ENCODE peak calls at places on chromosome 3, in ten cellular contexts. R is transverse colon, V is mammary epithelial cell, G is OCI-LY7, X is heart left ventricle, H is astrocyte of the spinal cord, W is coronary artery, Z is bronchial epithelial cell, K is uterus, Y is tibial artery. F is an unnamed sample.

GRCh38 chr3:20658491-20658890 is 472.5 kb upstream of the SGO1 start:
- DNase-seq in R (no peak), V (no peak), G (no peak), X (no peak), H (no peak), W (no peak), Z (no peak), K (no peak), Y (no peak), F (no peak)

GRCh38 chr3:50264389-50264963 is 4.5 kb upstream of the SEMA3B start:
- DNase-seq in R (peak), V (no peak), G (no peak), X (peak), H (peak), W (peak), Z (peak), K (peak), Y (peak), F (no peak)

GRCh38 chr3:72042397-72043211 is 257.7 kb upstream of the PROK2 start:
- DNase-seq in R (no peak), V (no peak), G (no peak), X (no peak), H (peak), W (no peak), Z (no peak), K (no peak), Y (no peak), F (no peak)

GRCh38 chr3:196163212-196163611 is 48.0 kb downstream of the ZDHHC19 start:
- DNase-seq in R (no peak), V (no peak), G (no peak), X (no peak), H (no peak), W (no peak), Z (no peak), K (no peak), Y (no peak), F (no peak)

GRCh38 chr3:181782306-181782924 is 70.7 kb downstream of the SOX2 start:
- DNase-seq in R (no peak), V (peak), G (no peak), X (no peak), H (peak), W (no peak), Z (peak), K (no peak), Y (no peak), F (no peak)

GRCh38 chr3:66386925-66387650 is 113.7 kb downstream of the LRIG1 start:
- DNase-seq in R (no peak), V (no peak), G (no peak), X (no peak), H (no peak), W (no peak), Z (no peak), K (no peak), Y (no peak), F (no peak)

GRCh38 chr3:116920836-116921596 is 211.4 kb downstream of the TUSC7 start:
- DNase-seq in R (no peak), V (no peak), G (no peak), X (no peak), H (no peak), W (no peak), Z (peak), K (no peak), Y (no peak), F (no peak)

GRCh38 chr3:61725851-61726333 is 164.5 kb downstream of the PTPRG start:
- DNase-seq in R (no peak), V (peak), G (no peak), X (no peak), H (peak), W (no peak), Z (peak), K (no peak), Y (no peak), F (no peak)

GRCh38 chr3:105821433-105821832 is 47.4 kb downstream of the CBLB start:
- DNase-seq in R (no peak), V (no peak), G (no peak), X (no peak), H (no peak), W (no peak), Z (no peak), K (no peak), Y (no peak), F (no peak)

GRCh38 chr3:46861293-46861995 is 1.8 kb downstream of the MYL3 start:
- DNase-seq in R (no peak), V (no peak), G (peak), X (peak), H (no peak), W (peak), Z (no peak), K (peak), Y (peak), F (no peak)

GRCh38 chr3:107928084-107928445 is 162.8 kb downstream of the CD47 start:
- DNase-seq in R (peak), V (peak), G (no peak), X (no peak), H (peak), W (no peak), Z (peak), K (no peak), Y (no peak), F (no peak)

GRCh38 chr3:105972069-105972468 is 103.3 kb upstream of the CBLB start:
- DNase-seq in R (no peak), V (no peak), G (no peak), X (no peak), H (no peak), W (no peak), Z (no peak), K (no peak), Y (no peak), F (no peak)

GRCh38 chr3:144586382-144586781 is 614.8 kb downstream of the DIPK2A start:
- DNase-seq in R (no peak), V (no peak), G (no peak), X (no peak), H (peak), W (no peak), Z (peak), K (no peak), Y (no peak), F (no peak)

GRCh38 chr3:126417461-126418255 is 22.9 kb downstream of the CFAP100 start:
- DNase-seq in R (no peak), V (no peak), G (no peak), X (no peak), H (no peak), W (peak), Z (no peak), K (no peak), Y (no peak), F (no peak)

GRCh38 chr3:78917541-78917940 is 850.3 kb downstream of the ROBO1 start:
- DNase-seq in R (no peak), V (no peak), G (no peak), X (no peak), H (no peak), W (no peak), Z (no peak), K (no peak), Y (no peak), F (no peak)

GRCh38 chr3:31610700-31611275 is 78.1 kb downstream of the STT3B start:
- DNase-seq in R (no peak), V (peak), G (peak), X (no peak), H (peak), W (no peak), Z (peak), K (no peak), Y (no peak), F (no peak)

GRCh38 chr3:195893516-195893915 is 14.8 kb downstream of the TNK2 start:
- DNase-seq in R (no peak), V (no peak), G (peak), X (no peak), H (no peak), W (no peak), Z (no peak), K (no peak), Y (no peak), F (no peak)

GRCh38 chr3:129481783-129482332 is 41.8 kb downstream of the IFT122 start:
- DNase-seq in R (no peak), V (peak), G (no peak), X (peak), H (peak), W (peak), Z (peak), K (peak), Y (peak), F (no peak)

GRCh38 chr3:158094235-158094916 is 11.8 kb downstream of the SHOX2 start:
- DNase-seq in R (no peak), V (no peak), G (no peak), X (no peak), H (no peak), W (no peak), Z (no peak), K (no peak), Y (no peak), F (no peak)

GRCh38 chr3:194009019-194009418 is 126.9 kb upstream of the HES1 start:
- DNase-seq in R (peak), V (no peak), G (no peak), X (no peak), H (no peak), W (no peak), Z (no peak), K (no peak), Y (no peak), F (no peak)

GRCh38 chr3:29922990-29923746 is 642.3 kb downstream of the RBMS3 start:
- DNase-seq in R (peak), V (peak), G (no peak), X (peak), H (peak), W (no peak), Z (peak), K (no peak), Y (no peak), F (no peak)

GRCh38 chr3:77038928-77039605 is 832 bp upstream of the ROBO2 start:
- DNase-seq in R (no peak), V (peak), G (no peak), X (no peak), H (peak), W (no peak), Z (peak), K (peak), Y (no peak), F (no peak)

GRCh38 chr3:96991812-96992211 is 177.4 kb downstream of the EPHA6 start:
- DNase-seq in R (no peak), V (no peak), G (no peak), X (no peak), H (no peak), W (no peak), Z (no peak), K (no peak), Y (no peak), F (no peak)

GRCh38 chr3:163071684-163072083 is 1575.1 kb downstream of the OTOL1 start:
- DNase-seq in R (no peak), V (peak), G (no peak), X (no peak), H (no peak), W (no peak), Z (no peak), K (no peak), Y (no peak), F (no peak)

GRCh38 chr3:29337565-29337964 is 56.7 kb downstream of the RBMS3 start:
- DNase-seq in R (no peak), V (no peak), G (no peak), X (no peak), H (no peak), W (no peak), Z (no peak), K (no peak), Y (no peak), F (no peak)

GRCh38 chr3:177131927-177132636 is 65.2 kb downstream of the TBL1XR1 start:
- DNase-seq in R (no peak), V (no peak), G (peak), X (no peak), H (no peak), W (no peak), Z (no peak), K (no peak), Y (no peak), F (no peak)

GRCh38 chr3:123371859-123372767 is 76.8 kb downstream of the ADCY5 start:
- DNase-seq in R (no peak), V (no peak), G (no peak), X (peak), H (no peak), W (no peak), Z (no peak), K (no peak), Y (no peak), F (no peak)

GRCh38 chr3:86801921-86802320 is 189.0 kb downstream of the VGLL3 start:
- DNase-seq in R (no peak), V (no peak), G (no peak), X (no peak), H (peak), W (no peak), Z (no peak), K (no peak), Y (no peak), F (no peak)

GRCh38 chr3:129439381-129439816 is 349 bp downstream of the MBD4 start:
- DNase-seq in R (peak), V (peak), G (peak), X (peak), H (peak), W (no peak), Z (peak), K (no peak), Y (peak), F (no peak)

GRCh38 chr3:151568095-151568685 is 107.3 kb upstream of the IGSF10 start:
- DNase-seq in R (no peak), V (no peak), G (no peak), X (no peak), H (no peak), W (no peak), Z (no peak), K (no peak), Y (no peak), F (no peak)

GRCh38 chr3:150743508-150743907 is 19.5 kb downstream of the SIAH2 start:
- DNase-seq in R (no peak), V (peak), G (no peak), X (no peak), H (no peak), W (no peak), Z (peak), K (no peak), Y (no peak), F (no peak)

GRCh38 chr3:72721696-72722381 is 126.4 kb downstream of the SHQ1 start:
- DNase-seq in R (no peak), V (no peak), G (no peak), X (no peak), H (no peak), W (no peak), Z (no peak), K (no peak), Y (no peak), F (no peak)

GRCh38 chr3:175392653-175393052 is 533.5 kb downstream of the NAALADL2 start:
- DNase-seq in R (no peak), V (no peak), G (no peak), X (no peak), H (peak), W (no peak), Z (no peak), K (no peak), Y (no peak), F (no peak)

GRCh38 chr3:187616307-187616939 is 53.8 kb downstream of the SST start:
- DNase-seq in R (peak), V (peak), G (peak), X (no peak), H (peak), W (no peak), Z (peak), K (no peak), Y (no peak), F (peak)

GRCh38 chr3:75089831-75090230 is 475.4 kb upstream of the CNTN3 start:
- DNase-seq in R (no peak), V (no peak), G (no peak), X (no peak), H (no peak), W (no peak), Z (no peak), K (no peak), Y (no peak), F (no peak)

GRCh38 chr3:43248956-43249355 is 37.4 kb upstream of the SNRK start:
- DNase-seq in R (no peak), V (no peak), G (no peak), X (no peak), H (no peak), W (no peak), Z (no peak), K (no peak), Y (no peak), F (no peak)

GRCh38 chr3:112629425-112629824 is 11.5 kb downstream of the CCDC80 start:
- DNase-seq in R (peak), V (peak), G (no peak), X (peak), H (peak), W (no peak), Z (peak), K (peak), Y (peak), F (no peak)

GRCh38 chr3:128344046-128344368 is 122.7 kb downstream of the DNAJB8 start:
- DNase-seq in R (no peak), V (no peak), G (no peak), X (no peak), H (no peak), W (no peak), Z (no peak), K (no peak), Y (no peak), F (no peak)

GRCh38 chr3:43296565-43296964 is 10.2 kb downstream of the SNRK start:
- DNase-seq in R (peak), V (peak), G (peak), X (peak), H (no peak), W (no peak), Z (peak), K (no peak), Y (peak), F (peak)

GRCh38 chr3:141321109-141321497 is 47.2 kb upstream of the ZBTB38 start:
- DNase-seq in R (no peak), V (no peak), G (no peak), X (no peak), H (peak), W (no peak), Z (no peak), K (no peak), Y (no peak), F (no peak)
- TF ChIP-seq CTCF in R (no peak), V (no peak), G (no peak), X (no peak), H (no peak), W (no peak), Z (no peak), K (no peak), Y (no peak), F (no peak)

GRCh38 chr3:188900421-188900941 is 271.3 kb upstream of the TPRG1 start:
- DNase-seq in R (no peak), V (peak), G (no peak), X (no peak), H (peak), W (no peak), Z (peak), K (no peak), Y (no peak), F (no peak)
- H3K4me3 ChIP-seq in R (no peak), V (no peak), G (no peak), X (no peak), H (no peak), W (no peak), Z (no peak), K (no peak), Y (no peak), F (no peak)

GRCh38 chr3:17232442-17232841 is 347.7 kb downstream of the PLCL2 start:
- DNase-seq in R (no peak), V (no peak), G (no peak), X (no peak), H (no peak), W (no peak), Z (no peak), K (no peak), Y (no peak), F (no peak)
- TF ChIP-seq CTCF in R (no peak), V (no peak), G (no peak), X (no peak), H (no peak), W (no peak), Z (no peak), K (no peak), Y (no peak), F (no peak)

GRCh38 chr3:95235916-95236315 is 1173.1 kb downstream of the NSUN3 start:
- DNase-seq in R (no peak), V (no peak), G (no peak), X (no peak), H (no peak), W (no peak), Z (peak), K (no peak), Y (no peak), F (no peak)

GRCh38 chr3:95240395-95240794 is 1177.5 kb downstream of the NSUN3 start:
- DNase-seq in R (no peak), V (no peak), G (no peak), X (no peak), H (no peak), W (no peak), Z (no peak), K (no peak), Y (no peak), F (no peak)

GRCh38 chr3:95237783-95238182 is 1174.9 kb downstream of the NSUN3 start:
- DNase-seq in R (no peak), V (no peak), G (no peak), X (no peak), H (no peak), W (no peak), Z (no peak), K (no peak), Y (no peak), F (no peak)
- H3K4me3 ChIP-seq in R (no peak), V (no peak), G (no peak), X (no peak), H (no peak), W (no peak), Z (no peak), K (no peak), Y (no peak), F (no peak)

GRCh38 chr3:192928720-192929119 is 11.1 kb upstream of the MB21D2 start:
- DNase-seq in R (no peak), V (no peak), G (no peak), X (no peak), H (no peak), W (no peak), Z (peak), K (no peak), Y (no peak), F (no peak)

GRCh38 chr3:192929755-192930491 is 12.3 kb upstream of the MB21D2 start:
- DNase-seq in R (no peak), V (no peak), G (no peak), X (no peak), H (peak), W (no peak), Z (peak), K (no peak), Y (no peak), F (no peak)

GRCh38 chr3:192928016-192928415 is 10.4 kb upstream of the MB21D2 start:
- DNase-seq in R (no peak), V (no peak), G (no peak), X (no peak), H (no peak), W (no peak), Z (no peak), K (no peak), Y (no peak), F (no peak)

GRCh38 chr3:192930585-192930984 is 12.9 kb upstream of the MB21D2 start:
- DNase-seq in R (no peak), V (peak), G (no peak), X (no peak), H (no peak), W (no peak), Z (peak), K (no peak), Y (no peak), F (no peak)

DNA sequence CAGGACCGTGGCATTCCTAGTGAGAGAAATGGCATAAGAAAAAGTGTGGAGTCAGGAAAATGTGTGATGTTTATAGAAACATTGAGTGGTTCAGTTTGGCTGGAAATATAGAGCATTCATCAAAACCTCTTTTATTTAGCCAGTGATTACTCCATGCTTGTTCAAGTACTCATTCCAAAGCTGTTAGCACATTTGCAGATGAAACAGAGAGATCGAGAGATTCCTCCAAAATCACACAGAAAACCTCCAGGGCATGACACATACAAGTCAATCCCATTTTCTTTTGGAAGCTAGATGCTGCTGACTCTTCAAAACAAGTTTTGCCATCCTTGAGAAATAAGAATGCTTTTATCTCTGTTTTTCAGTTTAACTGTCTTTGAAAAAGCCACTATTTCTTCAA is 11.5 kb upstream of the MB21D2 start:
- DNase-seq in R (no peak), V (peak), G (no peak), X (no peak), H (no peak), W (no peak), Z (peak), K (no peak), Y (no peak), F (no peak)
- TF ChIP-seq CTCF in R (no peak), V (no peak), G (no peak), X (no peak), H (no peak), W (no peak), Z (no peak), K (no peak), Y (no peak), F (no peak)

GRCh38 chr3:17982211-17982880 is 239.9 kb upstream of the TBC1D5 start:
- DNase-seq in R (no peak), V (no peak), G (no peak), X (no peak), H (no peak), W (no peak), Z (peak), K (no peak), Y (no peak), F (no peak)
- H3K4me3 ChIP-seq in R (no peak), V (no peak), G (no peak), X (no peak), H (no peak), W (no peak), Z (no peak), K (no peak), Y (no peak), F (no peak)

GRCh38 chr3:170869645-170870593 is at the start of gene RPL22L1:
- DNase-seq in R (peak), V (peak), G (peak), X (peak), H (peak), W (peak), Z (peak), K (peak), Y (peak), F (peak)
- TF ChIP-seq CTCF in R (no peak), V (peak), G (peak), X (peak), H (peak), W (no peak), Z (peak), K (no peak), Y (no peak), F (peak)

GRCh38 chr3:64351713-64352595 is 126.7 kb upstream of the PRICKLE2 start:
- DNase-seq in R (no peak), V (peak), G (no peak), X (no peak), H (peak), W (no peak), Z (peak), K (no peak), Y (no peak), F (no peak)
- H3K4me3 ChIP-seq in R (no peak), V (peak), G (no peak), X (no peak), H (no peak), W (no peak), Z (no peak), K (no peak), Y (no peak), F (no peak)